ENCODE peak calls at places on chromosomes 4 and X, in nine cellular contexts. D is kidney, S is left lung, A is cardiac muscle cell, R is astrocyte of the spinal cord, Z is fibroblast of pulmonary artery, I is choroid plexus epithelial cell, O is adrenal gland, C is BE2C. X is an unnamed sample.

GRCh38 chr4:173386751-173387150 is 12.2 kb downstream of the SCRG1 start:
- DNase-seq in O (no peak), A (no peak), I (no peak), D (no peak), S (no peak), Z (no peak), R (no peak), C (no peak), X (no peak)

GRCh38 chr4:89653012-89653411 is 183.9 kb downstream of the SNCA start:
- DNase-seq in S (no peak), A (no peak), O (no peak), R (no peak), I (no peak), C (no peak), D (no peak), Z (no peak), X (no peak)

GRCh38 chr4:140255467-140255866 is 101.5 kb upstream of the MAML3 start:
- DNase-seq in D (no peak), S (no peak), A (no peak), Z (peak; percentile 39), I (peak; percentile 40), C (no peak), O (no peak), R (no peak), X (no peak)

GRCh38 chr4:132642196-132642817 is 506.8 kb upstream of the PCDH10 start:
- DNase-seq in Z (peak; percentile 65), S (no peak), A (peak; percentile 71), R (peak; percentile 61), O (peak; percentile 24), I (peak; percentile 70), C (peak; percentile 37), D (no peak), X (peak; percentile 29)

GRCh38 chr4:127505203-127505602 is 127.6 kb upstream of the INTU start:
- DNase-seq in S (no peak), O (peak; percentile 49), R (peak; percentile 89), C (peak; percentile 47), I (peak; percentile 93), Z (peak; percentile 84), D (no peak), A (peak; percentile 59), X (no peak)

GRCh38 chr4:44725166-44725565 is 1.2 kb downstream of the GNPDA2 start:
- DNase-seq in A (no peak), O (no peak), C (no peak), I (no peak), D (no peak), S (no peak), R (peak; percentile 8), Z (peak; percentile 4), X (peak; percentile 10)

GRCh38 chr4:121642876-121643585 is 53.7 kb downstream of the ANXA5 start:
- DNase-seq in C (no peak), S (no peak), I (no peak), R (no peak), D (no peak), Z (no peak), A (no peak), O (no peak), X (no peak)

GRCh38 chrX:136531951-136532350 is at the start of gene VGLL1:
- DNase-seq in S (no peak), Z (no peak), C (no peak), D (no peak), I (no peak), A (no peak), R (no peak), O (no peak), X (no peak)

GRCh38 chrX:7574325-7574724 is 268.6 kb upstream of the VCX start:
- DNase-seq in R (peak; percentile 5), Z (peak; percentile 0), A (peak; percentile 80), D (no peak), O (no peak), C (no peak), S (no peak), I (peak; percentile 0), X (no peak)

GRCh38 chrX:34638116-34638515 is 19.0 kb downstream of the TMEM47 start:
- DNase-seq in O (no peak), C (peak; percentile 10), A (peak; percentile 66), Z (peak; percentile 66), I (peak; percentile 70), R (peak; percentile 52), S (no peak), D (no peak), X (peak; percentile 11)

GRCh38 chr4:35934370-35934981 is 309.8 kb downstream of the ARAP2 start:
- DNase-seq in A (peak; percentile 37), C (no peak), I (peak; percentile 35), S (no peak), O (no peak), R (peak; percentile 49), Z (peak; percentile 44), D (no peak), X (peak; percentile 32)

GRCh38 chr4:1990348-1990645 is 18.5 kb downstream of the NELFA start:
- DNase-seq in O (no peak), A (no peak), S (no peak), C (no peak), D (no peak), I (no peak), Z (no peak), R (no peak), X (no peak)

GRCh38 chr4:30330894-30331652 is 389.1 kb upstream of the PCDH7 start:
- DNase-seq in A (no peak), O (no peak), C (no peak), S (no peak), Z (no peak), I (no peak), D (peak; percentile 60), R (no peak), X (no peak)

GRCh38 chr4:159103406-159104131 is 690 bp downstream of the RAPGEF2 start:
- DNase-seq in A (peak; percentile 78), O (peak; percentile 34), Z (peak; percentile 35), C (peak; percentile 60), S (peak; percentile 60), I (peak; percentile 46), R (peak; percentile 52), D (peak; percentile 86), X (peak; percentile 54)

GRCh38 chrX:125713633-125714032 is 394.0 kb downstream of the TEX13C start:
- DNase-seq in Z (no peak), A (no peak), S (no peak), O (no peak), D (no peak), I (no peak), R (no peak), C (no peak), X (no peak)

GRCh38 chr4:10245761-10246160 is 129.2 kb upstream of the WDR1 start:
- DNase-seq in A (no peak), I (no peak), Z (no peak), C (no peak), R (no peak), D (no peak), O (no peak), S (no peak), X (no peak)

GRCh38 chr4:93368968-93369367 is 459.6 kb upstream of the ATOH1 start:
- DNase-seq in A (no peak), I (no peak), C (no peak), S (no peak), R (no peak), Z (no peak), O (no peak), D (no peak), X (no peak)

GRCh38 chrX:152821145-152821765 is 9.3 kb downstream of the CETN2 start:
- DNase-seq in I (peak; percentile 48), O (peak; percentile 50), A (peak; percentile 59), C (peak; percentile 66), S (no peak), R (no peak), D (no peak), Z (peak; percentile 51), X (peak; percentile 23)

GRCh38 chr4:39353478-39354177 is 12.5 kb downstream of the RFC1 start:
- DNase-seq in O (no peak), D (no peak), S (no peak), I (peak; percentile 69), Z (peak; percentile 92), R (peak; percentile 57), A (no peak), C (no peak), X (peak; percentile 81)
- H3K4me3 ChIP-seq in O (no peak overlapping the region), D (peak overlapping the region; percentile 46), S (peak overlapping the region; percentile 23), I (peak overlapping the region; percentile 40), Z (peak overlapping the region; percentile 28), R (peak overlapping the region; percentile 8), A (no peak overlapping the region), C (no peak overlapping the region), X (peak overlapping the region; percentile 45)

GRCh38 chr4:138445098-138445497 is 202.9 kb upstream of the SLC7A11 start:
- DNase-seq in S (no peak), D (no peak), R (peak; percentile 16), O (no peak), A (no peak), Z (no peak), C (no peak), I (no peak), X (no peak)
- TF ChIP-seq CTCF in S (no peak), D (no peak), R (no peak), O (no peak), A (no peak), Z (no peak), C (no peak), I (no peak), X (no peak)

GRCh38 chr4:41644288-41644914 is 104.1 kb downstream of the PHOX2B start:
- DNase-seq in Z (peak; percentile 46), A (peak; percentile 86), S (peak; percentile 61), C (peak; percentile 90), I (peak; percentile 61), D (peak; percentile 86), O (peak; percentile 76), R (peak; percentile 53), X (peak; percentile 3)
- H3K4me3 ChIP-seq in Z (no peak overlapping the region), A (no peak overlapping the region), S (no peak overlapping the region), C (peak overlapping the region; percentile 32), I (peak overlapping the region; percentile 23), D (no peak overlapping the region), O (no peak overlapping the region), R (no peak overlapping the region), X (no peak overlapping the region)

GRCh38 chr4:69124941-69125340 is 28.7 kb downstream of the UGT2B7 start:
- DNase-seq in R (no peak), A (no peak), O (no peak), C (no peak), S (no peak), I (no peak), Z (no peak), D (no peak), X (peak; percentile 11)

GRCh38 chr4:69122476-69122875 is 26.2 kb downstream of the UGT2B7 start:
- DNase-seq in R (no peak), S (no peak), A (no peak), I (no peak), D (no peak), Z (no peak), C (no peak), O (no peak), X (peak; percentile 47)

GRCh38 chr4:69120869-69121268 is 24.6 kb downstream of the UGT2B7 start:
- DNase-seq in I (no peak), S (no peak), O (no peak), Z (peak; percentile 11), A (no peak), D (no peak), R (no peak), C (no peak), X (no peak)

DNA sequence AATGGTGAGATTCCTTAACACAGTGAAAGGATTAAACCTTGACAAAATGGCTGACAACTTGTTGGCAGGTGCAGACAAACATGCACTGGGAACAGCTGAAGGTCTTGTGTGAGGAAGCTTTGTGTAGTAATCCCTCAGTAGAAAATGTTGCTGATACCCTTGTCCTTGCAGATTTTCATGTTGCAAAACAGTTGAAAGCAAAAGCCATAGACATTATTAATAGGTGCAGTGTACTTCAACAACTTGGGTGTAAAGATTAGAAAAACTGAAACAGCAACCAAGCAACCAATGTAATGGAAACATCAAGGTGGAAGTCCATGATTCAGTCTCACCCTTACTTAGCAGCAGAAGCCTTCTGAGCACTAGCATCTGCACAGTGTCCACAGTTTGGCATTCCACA is 29.8 kb downstream of the UGT2B7 start:
- DNase-seq in C (no peak), A (no peak), I (no peak), R (no peak), S (no peak), O (no peak), D (no peak), Z (no peak), X (peak; percentile 50)
- TF ChIP-seq CTCF in C (no peak), A (no peak), I (no peak), R (no peak), S (no peak), O (no peak), D (no peak), Z (no peak), X (no peak)